ENCODE peak calls at places on chromosome 19, in five cellular contexts. B is fibroblast of lung, L is neuronal stem cell, A is A549, E is K562. Q is an unnamed sample.

GRCh38 chr19:54248016-54248601 is 5.5 kb upstream of the LILRA6 start:
- DNase-seq in B (no peak), L (no peak), A (no peak), E (no peak), Q (no peak)

GRCh38 chr19:54207908-54208783 is 7.5 kb downstream of the RPS9 start:
- DNase-seq in B (peak), L (no peak), A (peak), E (peak), Q (no peak)

GRCh38 chr19:7007859-7008258 is 13.4 kb downstream of the MBD3L2B start:
- DNase-seq in B (no peak), L (no peak), A (no peak), E (no peak), Q (peak)

GRCh38 chr19:50722248-50723013 is 733 bp upstream of the CLEC11A start:
- DNase-seq in B (no peak), L (no peak), A (no peak), E (no peak), Q (no peak)

GRCh38 chr19:16944626-16945363 is 56.0 kb downstream of the F2RL3 start:
- DNase-seq in B (no peak), L (no peak), A (no peak), E (peak), Q (no peak)

GRCh38 chr19:58439576-58440554 is at the start of gene ZNF132:
- DNase-seq in B (peak), L (peak), A (peak), E (no peak), Q (no peak)

GRCh38 chr19:18456974-18457373 is 19.0 kb upstream of the ISYNA1 start:
- DNase-seq in B (no peak), L (no peak), A (no peak), E (no peak), Q (no peak)

GRCh38 chr19:53612762-53613526 is 18.9 kb upstream of the DPRX start:
- DNase-seq in B (no peak), L (no peak), A (no peak), E (no peak), Q (no peak)

GRCh38 chr19:14409157-14410053 is 9.7 kb downstream of the DDX39A start:
- DNase-seq in B (no peak), L (no peak), A (no peak), E (no peak), Q (no peak)

GRCh38 chr19:14410054-14410774 is 8.9 kb downstream of the DDX39A start:
- DNase-seq in B (no peak), L (no peak), A (no peak), E (no peak), Q (no peak)

GRCh38 chr19:14407889-14408640 is 11.1 kb downstream of the DDX39A start:
- DNase-seq in B (no peak), L (no peak), A (no peak), E (no peak), Q (no peak)

GRCh38 chr19:14406645-14407331 is 12.4 kb downstream of the DDX39A start:
- DNase-seq in B (no peak), L (no peak), A (no peak), E (no peak), Q (no peak)

DNA sequence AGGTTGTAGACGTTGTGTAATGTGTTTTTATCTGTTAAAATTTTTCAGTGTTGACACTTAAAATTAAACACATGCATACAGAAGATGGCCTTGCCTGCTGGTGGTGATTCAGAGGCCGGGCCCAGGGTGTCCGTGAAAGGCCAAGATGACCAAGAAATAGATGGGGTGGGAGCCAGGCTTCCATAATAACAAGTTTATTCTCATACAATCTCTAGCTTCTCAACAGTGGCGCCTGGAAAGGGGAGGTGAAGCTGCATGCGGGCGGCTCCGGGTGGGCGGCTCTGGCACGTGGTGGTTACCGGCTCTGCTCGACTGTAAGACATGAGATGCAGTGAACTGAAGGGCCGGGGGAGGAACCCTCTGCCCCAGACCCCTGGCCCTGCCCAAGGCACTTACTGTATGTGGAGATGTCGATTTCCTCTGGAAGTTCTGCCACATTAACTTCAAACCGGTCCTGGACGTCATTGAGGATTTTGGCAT is 10.5 kb downstream of the DDX39A start:
- DNase-seq in B (no peak), L (no peak), A (no peak), E (no peak), Q (no peak)
- H3K4me2 ChIP-seq in B (no peak), L (no peak), A (no peak), E (no peak), Q (no peak)

GRCh38 chr19:2462635-2463421 is 6.1 kb upstream of the LMNB2 start:
- DNase-seq in B (peak), L (peak), A (peak), E (no peak), Q (no peak)
- H3K27ac ChIP-seq in B (peak), L (peak), A (peak), E (no peak), Q (no peak)

GRCh38 chr19:33368074-33368864 is 5.2 kb upstream of the CEBPG start:
- DNase-seq in B (peak), L (no peak), A (peak), E (no peak), Q (no peak)

GRCh38 chr19:33373701-33374405 is at the start of gene CEBPG:
- DNase-seq in B (peak), L (peak), A (no peak), E (peak), Q (peak)

GRCh38 chr19:33366917-33367316 is 6.6 kb upstream of the CEBPG start:
- DNase-seq in B (no peak), L (no peak), A (no peak), E (no peak), Q (no peak)

GRCh38 chr19:33374406-33374703 is 846 bp downstream of the CEBPG start:
- DNase-seq in B (peak), L (no peak), A (no peak), E (peak), Q (peak)

GRCh38 chr19:33370783-33371182 is 2.7 kb upstream of the CEBPG start:
- DNase-seq in B (no peak), L (no peak), A (no peak), E (no peak), Q (no peak)
- H3K4me2 ChIP-seq in B (no peak), L (no peak), A (no peak), E (no peak), Q (no peak)

GRCh38 chr19:2268480-2268830 is 12.2 kb upstream of the JSRP1 start:
- DNase-seq in B (no peak), L (no peak), A (no peak), E (no peak), Q (no peak)
- H3K27ac ChIP-seq in B (no peak), L (no peak), A (peak), E (peak), Q (peak)

DNA sequence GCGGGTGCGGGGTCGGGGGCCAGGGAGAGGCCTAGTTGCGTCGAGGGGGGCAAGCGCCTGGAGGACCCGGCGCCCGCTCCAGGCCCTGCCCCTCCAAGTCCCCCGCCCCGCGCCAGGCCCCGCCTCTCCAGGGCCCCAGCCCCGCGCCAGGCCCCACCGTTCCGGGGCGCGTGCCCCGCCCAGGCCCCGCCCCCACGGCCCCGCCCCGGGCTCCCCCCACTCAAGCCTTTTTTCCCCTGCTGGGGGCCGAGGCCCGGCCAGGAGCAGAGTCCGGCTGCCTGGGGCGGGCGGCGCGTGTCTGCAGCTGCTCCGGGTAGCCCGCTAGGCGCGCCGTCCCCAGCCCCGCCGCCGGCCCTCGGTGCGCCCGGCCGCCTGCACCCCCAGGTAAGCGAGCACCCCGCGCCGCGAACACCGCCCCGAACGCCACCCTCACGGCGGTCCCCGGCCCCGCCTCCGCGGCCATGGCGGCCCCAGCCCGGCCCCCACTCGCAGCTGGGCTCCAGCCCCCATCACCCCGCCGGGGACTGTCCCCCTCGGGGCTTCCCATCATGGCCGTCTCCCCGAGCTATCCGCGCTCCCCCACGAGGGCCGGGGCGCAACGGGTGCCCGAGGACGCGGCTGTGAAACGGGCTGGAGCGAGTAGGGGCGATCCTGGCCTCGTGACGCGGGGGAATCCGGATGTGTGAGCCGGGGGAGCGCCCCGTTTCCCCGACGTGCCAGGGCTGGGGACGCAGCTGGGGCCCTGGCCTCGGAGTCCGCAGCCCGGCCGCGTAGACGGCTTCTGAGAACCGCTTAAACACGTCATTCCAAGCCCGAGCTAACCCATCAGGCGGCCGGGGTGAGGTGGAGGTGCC is at the start of gene CERS4:
- DNase-seq in B (peak), L (peak), A (peak), E (peak), Q (peak)
- H3K4me2 ChIP-seq in B (peak), L (peak), A (peak), E (peak), Q (peak)

DNA sequence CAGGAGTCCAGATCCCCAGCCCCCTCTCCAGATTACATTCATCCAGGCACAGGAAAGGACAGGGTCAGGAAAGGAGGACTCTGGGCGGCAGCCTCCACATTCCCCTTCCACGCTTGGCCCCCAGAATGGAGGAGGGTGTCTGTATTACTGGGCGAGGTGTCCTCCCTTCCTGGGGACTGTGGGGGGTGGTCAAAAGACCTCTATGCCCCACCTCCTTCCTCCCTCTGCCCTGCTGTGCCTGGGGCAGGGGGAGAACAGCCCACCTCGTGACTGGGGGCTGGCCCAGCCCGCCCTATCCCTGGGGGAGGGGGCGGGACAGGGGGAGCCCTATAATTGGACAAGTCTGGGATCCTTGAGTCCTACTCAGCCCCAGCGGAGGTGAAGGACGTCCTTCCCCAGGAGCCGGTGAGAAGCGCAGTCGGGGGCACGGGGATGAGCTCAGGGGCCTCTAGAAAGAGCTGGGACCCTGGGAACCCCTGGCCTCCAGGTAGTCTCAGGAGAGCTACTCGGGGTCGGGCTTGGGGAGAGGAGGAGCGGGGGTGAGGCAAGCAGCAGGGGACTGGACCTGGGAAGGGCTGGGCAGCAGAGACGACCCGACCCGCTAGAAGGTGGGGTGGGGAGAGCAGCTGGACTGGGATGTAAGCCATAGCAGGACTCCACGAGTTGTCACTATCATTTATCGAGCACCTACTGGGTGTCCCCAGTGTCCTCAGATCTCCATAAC is at the start of gene APOE:
- DNase-seq in B (peak), L (peak), A (no peak), E (peak), Q (no peak)
- H3K27ac ChIP-seq in B (no peak), L (peak), A (peak), E (peak), Q (no peak)

GRCh38 chr19:11267316-11268085 is 5.2 kb upstream of the DOCK6 start:
- DNase-seq in B (no peak), L (no peak), A (no peak), E (no peak), Q (no peak)

GRCh38 chr19:11273288-11273687 is 11.0 kb upstream of the DOCK6 start:
- DNase-seq in B (no peak), L (no peak), A (no peak), E (no peak), Q (no peak)

GRCh38 chr19:11265785-11266236 is 3.5 kb upstream of the DOCK6 start:
- DNase-seq in B (peak), L (no peak), A (peak), E (no peak), Q (no peak)

GRCh38 chr19:11268783-11269267 is 6.5 kb upstream of the DOCK6 start:
- DNase-seq in B (peak), L (no peak), A (peak), E (peak), Q (no peak)

GRCh38 chr19:11269408-11269807 is 7.1 kb upstream of the DOCK6 start:
- DNase-seq in B (peak), L (no peak), A (no peak), E (peak), Q (no peak)
- H3K4me2 ChIP-seq in B (peak), L (no peak), A (no peak), E (no peak), Q (no peak)

Q was measured in OCI-LY7.